ENCODE peak calls at places on chromosomes 3 and 15, in seven cellular contexts. E is endodermal cell, N is SW480, Z is substantia nigra, O is iPS-NIHi11, D is activated T-cell treated with anti-CD3 and anti-CD28 coated beads for 48 hours, G is mucosa of gallbladder. X is an unnamed sample.
A peak's percentile ranks its signal among the peaks of the same experiment; 100 is the strongest.

GRCh38 chr15:27582741-27583400 is 516.2 kb downstream of the OCA2 start:
- DNase-seq in E (no peak), G (no peak), N (no peak), O (no peak), D (no peak), Z (no peak), X (no peak)

GRCh38 chr3:29265673-29266072 is 15.2 kb upstream of the RBMS3 start:
- DNase-seq in E (no peak), G (no peak), O (no peak), Z (no peak), N (no peak), D (no peak), X (no peak)

GRCh38 chr3:159239054-159239453 is 437.2 kb downstream of the MFSD1 start:
- DNase-seq in Z (no peak), G (no peak), D (no peak), O (no peak), N (no peak), E (no peak), X (peak; percentile 42)

GRCh38 chr3:81443948-81444347 is 317.5 kb downstream of the GBE1 start:
- DNase-seq in E (no peak), Z (no peak), O (no peak), D (no peak), N (no peak), G (no peak), X (no peak)

GRCh38 chr3:13283877-13284264 is 136.3 kb downstream of the NUP210 start:
- DNase-seq in G (no peak), D (no peak), E (no peak), N (no peak), O (no peak), Z (no peak), X (no peak)

GRCh38 chr3:49792371-49793150 is 6.2 kb upstream of the IP6K1 start:
- DNase-seq in G (no peak), N (no peak), E (no peak), D (no peak), O (no peak), Z (no peak), X (no peak)

GRCh38 chr3:112035241-112035640 is 705 bp downstream of the TMPRSS7 start:
- DNase-seq in Z (no peak), O (no peak), N (no peak), G (no peak), D (no peak), E (no peak), X (no peak)

GRCh38 chr3:48408823-48409281 is 21.0 kb downstream of the PLXNB1 start:
- DNase-seq in G (peak; percentile 8), Z (no peak), N (no peak), E (peak; percentile 71), O (peak; percentile 55), D (no peak), X (no peak)

GRCh38 chr15:45372032-45372995 is 6.0 kb downstream of the GATM start:
- DNase-seq in G (no peak), Z (no peak), N (peak; percentile 10), D (no peak), E (no peak), O (no peak), X (no peak)

GRCh38 chr3:41188291-41188690 is 11.0 kb upstream of the CTNNB1 start:
- DNase-seq in E (no peak), D (no peak), Z (no peak), O (no peak), G (no peak), N (no peak), X (no peak)

GRCh38 chr3:30354513-30354912 is 251.9 kb upstream of the TGFBR2 start:
- DNase-seq in O (no peak), G (no peak), Z (no peak), D (no peak), E (no peak), N (no peak), X (no peak)

GRCh38 chr3:66338927-66339326 is 118.1 kb downstream of the SLC25A26 start:
- DNase-seq in O (no peak), N (no peak), E (no peak), D (no peak), Z (no peak), G (no peak), X (no peak)

GRCh38 chr3:151107701-151108100 is 22.2 kb downstream of the MED12L start:
- DNase-seq in G (no peak), D (no peak), E (peak; percentile 57), N (no peak), O (no peak), Z (no peak), X (peak; percentile 1)

GRCh38 chr15:86010891-86011290 is 68.8 kb upstream of the AGBL1 start:
- DNase-seq in Z (no peak), N (no peak), G (no peak), O (no peak), E (no peak), D (no peak), X (no peak)

GRCh38 chr3:43105224-43105596 is 669 bp downstream of the POMGNT2 start:
- DNase-seq in D (no peak), O (peak; percentile 53), G (no peak), Z (no peak), N (no peak), E (peak; percentile 63), X (no peak)

GRCh38 chr15:63111481-63111880 is 10.2 kb upstream of the LACTB start:
- DNase-seq in G (no peak), Z (no peak), N (no peak), O (no peak), D (no peak), E (no peak), X (no peak)

X was measured in mesenchymal stem cell.